ENCODE peak calls at places on chromosome 22, in four cellular contexts. E, J, X and D are unnamed samples.

GRCh38 chr22:20247010-20247505 is 21.1 kb downstream of the RTN4R start:
- DNase-seq in J (peak), E (no peak), X (peak), D (no peak)

GRCh38 chr22:47200273-47201051 is 438.0 kb downstream of the TBC1D22A start:
- DNase-seq in X (no peak), J (no peak), E (no peak), D (no peak)

GRCh38 chr22:22720201-22720723 is 75.8 kb downstream of the GGTLC2 start:
- DNase-seq in X (no peak), J (peak), E (peak), D (no peak)

GRCh38 chr22:20155330-20156041 is 4.6 kb upstream of the CCDC188 start:
- DNase-seq in X (peak), J (peak), E (peak), D (no peak)

GRCh38 chr22:19825016-19825339 is 29.7 kb downstream of the GNB1L start:
- DNase-seq in J (no peak), E (no peak), X (no peak), D (no peak)

GRCh38 chr22:25930710-25931353 is 188.8 kb downstream of the MYO18B start:
- DNase-seq in X (no peak), E (no peak), J (no peak), D (no peak)

GRCh38 chr22:20440637-20441591 is 3.3 kb upstream of the SCARF2 start:
- DNase-seq in J (no peak), E (no peak), X (no peak), D (no peak)

GRCh38 chr22:24146791-24147353 is 34.4 kb upstream of the SUSD2 start:
- DNase-seq in X (peak), E (peak), J (peak), D (peak)

GRCh38 chr22:36853407-36854099 is 7.3 kb upstream of the NCF4 start:
- DNase-seq in X (peak), J (peak), E (peak), D (no peak)

GRCh38 chr22:25404556-25404922 is 159.9 kb upstream of the GRK3 start:
- DNase-seq in X (no peak), E (no peak), J (peak), D (no peak)

GRCh38 chr22:47783433-47784366 is 1021.2 kb downstream of the TBC1D22A start:
- DNase-seq in X (no peak), J (no peak), E (no peak), D (no peak)

GRCh38 chr22:43974028-43974545 is 18.8 kb downstream of the SAMM50 start:
- DNase-seq in E (no peak), X (no peak), J (no peak), D (no peak)

GRCh38 chr22:43975041-43975440 is 19.8 kb downstream of the SAMM50 start:
- DNase-seq in E (no peak), X (no peak), J (no peak), D (no peak)

GRCh38 chr22:43978558-43978957 is 23.3 kb downstream of the SAMM50 start:
- DNase-seq in J (no peak), X (no peak), E (no peak), D (no peak)

GRCh38 chr22:43980579-43980978 is 25.3 kb downstream of the SAMM50 start:
- DNase-seq in X (no peak), J (no peak), E (no peak), D (no peak)

GRCh38 chr22:43976861-43977795 is 21.9 kb downstream of the SAMM50 start:
- DNase-seq in X (no peak), J (no peak), E (no peak), D (no peak)
- TF ChIP-seq CTCF in X (no peak), J (no peak), E (no peak), D (no peak)

GRCh38 chr22:44181033-44181911 is 547 bp downstream of the PARVG start:
- DNase-seq in X (no peak), E (no peak), J (no peak), D (no peak)
- H3K4me3 ChIP-seq in X (no peak), E (no peak), J (no peak), D (no peak)

GRCh38 chr22:38104084-38104483 is 6.4 kb downstream of the BAIAP2L2 start:
- DNase-seq in J (peak), E (no peak), X (no peak), D (no peak)
- TF ChIP-seq CTCF in J (peak), E (peak), X (no peak), D (peak)

DNA sequence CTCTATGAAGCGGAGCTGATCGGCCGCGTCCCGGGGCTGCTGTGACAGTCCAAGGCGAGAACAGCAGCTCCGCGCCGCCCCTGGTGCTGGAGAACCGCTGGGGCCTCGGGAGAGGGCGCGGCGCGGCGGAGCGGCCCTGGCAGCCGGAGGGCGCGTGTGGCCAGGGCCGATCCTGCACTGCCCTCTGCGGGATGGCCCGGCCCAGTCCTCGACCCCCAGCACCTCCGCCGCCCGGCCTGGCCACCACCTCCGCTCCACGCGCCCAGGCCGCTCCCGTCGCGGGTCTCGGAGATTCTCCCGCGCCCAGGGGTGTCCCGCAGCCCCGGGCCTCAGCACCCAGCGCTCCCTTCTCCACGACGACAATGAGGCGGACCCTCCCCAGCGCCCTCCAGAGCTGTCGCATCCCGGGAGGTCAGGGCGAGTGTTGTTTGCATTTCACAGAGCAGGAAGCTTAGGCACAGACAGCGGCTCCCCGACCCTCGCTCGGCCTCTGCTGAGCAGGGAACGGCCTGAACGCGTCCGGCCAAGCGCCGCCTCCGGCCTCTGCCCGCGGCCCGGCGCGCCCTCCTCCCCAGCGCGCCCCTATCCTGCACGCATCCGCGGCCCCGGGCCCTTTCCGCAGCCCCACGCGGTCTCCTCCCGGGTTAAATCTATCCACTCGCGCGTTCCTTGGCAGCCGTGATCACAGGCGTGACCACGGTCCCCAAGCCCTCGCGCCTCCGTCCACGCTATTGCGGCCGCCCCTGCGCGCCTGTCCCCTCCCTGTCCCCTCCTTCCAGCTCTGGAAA is 109.7 kb downstream of the WNT7B start:
- DNase-seq in E (no peak), X (peak), J (peak), D (no peak)
- H3K4me3 ChIP-seq in E (peak), X (no peak), J (peak), D (peak)

GRCh38 chr22:39149915-39150847 is 2.3 kb downstream of the CBX7 start:
- DNase-seq in X (no peak), E (no peak), J (no peak), D (no peak)
- TF ChIP-seq CTCF in X (no peak), E (no peak), J (no peak), D (no peak)

GRCh38 chr22:31086703-31087330 is 5.7 kb downstream of the SMTN start:
- DNase-seq in E (no peak), X (no peak), J (no peak), D (no peak)

GRCh38 chr22:31083923-31084810 is 3.0 kb downstream of the SMTN start:
- DNase-seq in X (no peak), E (no peak), J (no peak), D (no peak)

GRCh38 chr22:31085493-31085824 is 4.3 kb downstream of the SMTN start:
- DNase-seq in E (no peak), J (peak), X (no peak), D (no peak)

GRCh38 chr22:31084811-31085492 is 3.8 kb downstream of the SMTN start:
- DNase-seq in E (no peak), J (peak), X (peak), D (peak)

DNA sequence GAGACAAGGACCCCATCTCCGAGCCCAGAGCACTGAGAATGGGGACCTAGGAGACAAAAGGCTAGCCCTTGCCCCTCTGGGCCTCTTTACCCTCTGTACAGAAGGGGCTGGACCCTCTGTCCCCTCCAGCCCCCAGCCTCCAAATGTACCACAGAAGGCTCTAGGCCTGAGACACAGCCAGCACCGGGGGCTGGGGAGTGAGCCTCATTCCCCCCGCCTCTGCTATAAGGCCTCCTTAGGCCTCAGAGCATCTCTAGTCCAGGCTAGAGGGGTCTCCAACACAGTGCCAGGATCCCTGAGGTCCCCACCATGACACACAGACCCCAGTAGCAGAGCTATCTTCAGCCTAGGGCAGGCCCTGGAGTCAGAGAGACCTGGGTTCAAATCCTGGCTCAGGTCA is 4.8 kb downstream of the SMTN start:
- DNase-seq in J (no peak), X (no peak), E (no peak), D (no peak)
- H3K4me3 ChIP-seq in J (peak), X (peak), E (peak), D (no peak)

GRCh38 chr22:30557243-30557642 is 10.7 kb upstream of the SEC14L6 start:
- DNase-seq in X (no peak), E (no peak), J (no peak), D (no peak)
- TF ChIP-seq CTCF in X (no peak), E (no peak), J (no peak), D (no peak)

DNA sequence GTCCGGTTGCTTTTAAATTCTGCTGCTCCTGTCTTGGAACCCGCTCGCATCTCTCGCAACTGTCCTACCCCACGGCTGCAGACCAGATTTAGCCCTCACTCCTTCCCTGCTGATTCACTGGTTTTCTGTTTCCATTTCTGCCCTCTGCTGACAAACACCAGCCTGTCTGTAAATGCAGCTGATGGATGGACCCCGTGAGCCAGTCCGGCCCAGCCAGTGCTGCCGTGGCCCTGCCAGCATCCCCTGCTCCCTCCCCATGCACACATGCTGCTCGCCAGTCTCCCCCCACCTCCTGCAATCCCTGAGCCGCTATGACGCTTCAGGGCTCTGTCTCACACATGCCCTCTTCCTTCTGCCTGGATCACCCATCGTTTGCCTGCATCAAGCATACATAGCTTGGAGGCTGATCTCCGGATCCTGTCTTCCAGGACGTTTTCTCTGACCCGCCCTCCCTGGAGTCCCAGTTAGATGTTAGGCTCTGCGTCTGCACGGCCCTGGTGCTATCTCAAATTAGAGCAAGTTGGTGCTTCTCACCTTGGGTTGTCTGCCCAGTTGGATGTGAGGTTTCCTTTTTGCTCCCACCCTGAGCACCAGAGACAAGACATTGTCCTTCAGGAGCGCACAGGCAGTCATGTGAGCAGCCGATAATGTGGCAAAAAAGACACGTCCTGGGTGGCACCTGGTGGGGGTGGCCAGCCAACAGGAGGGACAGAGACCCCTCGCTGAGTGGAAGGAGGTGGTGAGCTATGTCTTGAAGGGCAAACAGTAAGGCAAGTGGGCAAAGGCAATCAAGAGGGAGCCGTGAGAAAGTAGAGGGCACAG is 4.3 kb upstream of the ACR start:
- DNase-seq in X (peak), J (peak), E (no peak), D (peak)
- H3K4me3 ChIP-seq in X (no peak), J (no peak), E (no peak), D (peak)

GRCh38 chr22:49923445-49923844 is 5.0 kb downstream of the CRELD2 start:
- DNase-seq in E (no peak), X (no peak), J (no peak), D (no peak)
- TF ChIP-seq CTCF in E (peak), X (no peak), J (peak), D (peak)